ENCODE peak calls at places on chromosomes 12 and 14, in nine cellular contexts. S is Calu3; K is CD8-positive, alpha-beta T cell; L is fibroblast of pulmonary artery; H is Peyer's patch; O is omental fat pad; R is lower lobe of right lung; B is brain microvascular endothelial cell; M is OCI-LY7. F is an unnamed sample.

GRCh38 chr14:77355811-77356210 is 21.1 kb downstream of the TMED8 start:
- DNase-seq in S (no peak), K (no peak), L (no peak), H (no peak), O (no peak), R (no peak), B (no peak), M (no peak), F (no peak)

GRCh38 chr14:51562816-51563215 is 88.9 kb upstream of the FRMD6 start:
- DNase-seq in S (no peak), K (no peak), L (no peak), H (no peak), O (no peak), R (no peak), B (peak), M (no peak), F (no peak)

GRCh38 chr14:45051180-45051579 is 32.7 kb upstream of the PRPF39 start:
- DNase-seq in S (no peak), K (no peak), L (no peak), H (no peak), O (no peak), R (no peak), B (no peak), M (no peak), F (no peak)

GRCh38 chr14:55071870-55072640 is 20.6 kb downstream of the MAPK1IP1L start:
- DNase-seq in S (no peak), K (no peak), L (peak), H (no peak), O (no peak), R (no peak), B (peak), M (peak), F (peak)

GRCh38 chr14:43005807-43006206 is 1399.1 kb downstream of the LRFN5 start:
- DNase-seq in S (no peak), K (no peak), L (peak), H (no peak), O (no peak), R (no peak), B (no peak), M (no peak), F (no peak)

GRCh38 chr14:103499709-103500108 is 22.9 kb downstream of the CKB start:
- DNase-seq in S (no peak), K (no peak), L (no peak), H (no peak), O (no peak), R (no peak), B (no peak), M (no peak), F (no peak)

GRCh38 chr12:105378821-105379400 is 48.4 kb downstream of the C12orf75 start:
- DNase-seq in S (peak), K (no peak), L (peak), H (no peak), O (no peak), R (no peak), B (no peak), M (peak), F (no peak)

GRCh38 chr12:108237272-108237671 is 101.8 kb downstream of the CMKLR1 start:
- DNase-seq in S (no peak), K (no peak), L (no peak), H (no peak), O (no peak), R (no peak), B (no peak), M (no peak), F (no peak)

GRCh38 chr12:15180325-15180724 is 40.9 kb downstream of the RERG start:
- DNase-seq in S (no peak), K (no peak), L (no peak), H (no peak), O (no peak), R (no peak), B (no peak), M (no peak), F (no peak)

GRCh38 chr14:93163570-93163969 is 21.1 kb downstream of the MOAP1 start:
- DNase-seq in S (no peak), K (no peak), L (no peak), H (no peak), O (no peak), R (no peak), B (no peak), M (no peak), F (no peak)

GRCh38 chr14:72613196-72613974 is 280.5 kb downstream of the DPF3 start:
- DNase-seq in S (no peak), K (no peak), L (peak), H (no peak), O (peak), R (no peak), B (no peak), M (no peak), F (no peak)

GRCh38 chr12:2893007-2893406 is 2.3 kb downstream of the TULP3 start:
- DNase-seq in S (no peak), K (no peak), L (peak), H (no peak), O (no peak), R (no peak), B (peak), M (no peak), F (peak)

GRCh38 chr12:89082354-89082753 is 269.9 kb downstream of the DUSP6 start:
- DNase-seq in S (no peak), K (no peak), L (peak), H (no peak), O (no peak), R (no peak), B (no peak), M (no peak), F (no peak)

GRCh38 chr12:103887738-103888137 is 42.5 kb upstream of the HSP90B1 start:
- DNase-seq in S (no peak), K (no peak), L (no peak), H (no peak), O (no peak), R (no peak), B (no peak), M (no peak), F (no peak)

GRCh38 chr12:52455818-52456217 is 3.9 kb upstream of the KRT6B start:
- DNase-seq in S (no peak), K (no peak), L (peak), H (no peak), O (no peak), R (no peak), B (no peak), M (no peak), F (no peak)

GRCh38 chr12:125890983-125891382 is 825.7 kb downstream of the AACS start:
- DNase-seq in S (no peak), K (no peak), L (no peak), H (no peak), O (no peak), R (no peak), B (no peak), M (no peak), F (no peak)

GRCh38 chr12:46406352-46407027 is 33.9 kb upstream of the SLC38A2 start:
- DNase-seq in S (no peak), K (no peak), L (peak), H (no peak), O (no peak), R (no peak), B (peak), M (no peak), F (no peak)

GRCh38 chr14:46325157-46325556 is 326.4 kb downstream of the RPL10L start:
- DNase-seq in S (no peak), K (no peak), L (no peak), H (no peak), O (no peak), R (no peak), B (no peak), M (no peak), F (no peak)

GRCh38 chr14:20791199-20791996 is 10.3 kb downstream of the RNASE6 start:
- DNase-seq in S (no peak), K (no peak), L (no peak), H (no peak), O (no peak), R (no peak), B (no peak), M (no peak), F (no peak)

DNA sequence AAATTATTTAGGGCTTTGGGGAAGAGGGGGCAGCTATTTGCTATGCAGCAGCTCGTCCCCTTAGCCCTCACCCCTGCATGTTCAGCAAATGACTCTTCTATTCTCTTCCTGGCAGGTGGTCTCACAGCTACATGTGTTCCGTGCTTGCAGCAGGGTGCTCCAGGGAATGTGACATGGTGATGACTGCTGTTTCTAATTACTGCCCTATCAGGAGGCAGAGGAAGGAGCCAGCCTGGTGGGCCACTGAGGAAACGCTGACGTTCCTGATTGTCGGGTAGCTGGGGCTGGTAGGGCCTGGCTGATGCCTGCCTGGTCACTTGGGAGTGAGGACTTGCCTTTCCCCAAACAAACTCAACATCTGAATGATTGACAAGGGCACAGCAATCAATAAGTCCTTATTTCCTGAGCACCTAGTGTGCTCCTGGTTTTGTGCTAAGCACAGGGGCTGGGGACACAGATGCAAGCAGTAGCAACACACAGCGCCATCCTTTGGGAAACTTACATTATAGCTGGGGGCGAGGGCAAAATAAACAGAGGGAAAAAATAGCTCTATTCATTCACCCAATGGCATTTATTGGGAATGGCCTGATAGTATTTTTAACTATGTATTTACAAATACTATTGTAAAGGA is 377.8 kb downstream of the FUT8 start:
- DNase-seq in S (no peak), K (no peak), L (no peak), H (no peak), O (no peak), R (no peak), B (no peak), M (no peak), F (no peak)
- TF ChIP-seq CTCF in S (no peak), K (no peak), L (no peak), H (no peak), O (no peak), R (no peak), B (no peak), M (no peak), F (no peak)

DNA sequence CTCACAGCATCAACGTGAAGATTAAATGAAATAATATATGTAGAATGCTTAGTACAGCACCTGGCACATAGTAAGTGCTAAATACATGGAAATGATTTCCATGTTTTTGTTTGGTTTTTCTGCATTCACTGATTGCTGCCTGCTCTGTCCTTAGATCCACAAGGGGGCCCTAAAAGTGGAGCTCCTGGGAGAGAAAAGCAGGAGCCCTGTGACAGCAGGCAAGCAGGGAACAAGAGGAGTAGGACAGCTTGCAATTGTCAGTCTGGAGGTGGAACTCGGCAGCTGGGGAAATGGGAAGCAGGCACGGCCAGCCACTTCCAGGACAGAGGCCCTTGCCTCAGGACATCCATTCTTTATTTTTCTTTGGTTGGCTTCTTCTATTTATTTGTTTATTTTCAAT is 292.9 kb downstream of the BMP4 start:
- DNase-seq in S (peak), K (no peak), L (peak), H (no peak), O (no peak), R (no peak), B (peak), M (no peak), F (no peak)
- TF ChIP-seq CTCF in S (no peak), K (no peak), L (peak), H (no peak), O (no peak), R (no peak), B (peak), M (no peak), F (peak)

GRCh38 chr14:67722293-67722692 is 20.6 kb downstream of the RDH12 start:
- DNase-seq in S (no peak), K (no peak), L (peak), H (no peak), O (no peak), R (no peak), B (no peak), M (no peak), F (no peak)
- TF ChIP-seq CTCF in S (no peak), K (no peak), L (no peak), H (no peak), O (no peak), R (no peak), B (no peak), M (no peak), F (no peak)

DNA sequence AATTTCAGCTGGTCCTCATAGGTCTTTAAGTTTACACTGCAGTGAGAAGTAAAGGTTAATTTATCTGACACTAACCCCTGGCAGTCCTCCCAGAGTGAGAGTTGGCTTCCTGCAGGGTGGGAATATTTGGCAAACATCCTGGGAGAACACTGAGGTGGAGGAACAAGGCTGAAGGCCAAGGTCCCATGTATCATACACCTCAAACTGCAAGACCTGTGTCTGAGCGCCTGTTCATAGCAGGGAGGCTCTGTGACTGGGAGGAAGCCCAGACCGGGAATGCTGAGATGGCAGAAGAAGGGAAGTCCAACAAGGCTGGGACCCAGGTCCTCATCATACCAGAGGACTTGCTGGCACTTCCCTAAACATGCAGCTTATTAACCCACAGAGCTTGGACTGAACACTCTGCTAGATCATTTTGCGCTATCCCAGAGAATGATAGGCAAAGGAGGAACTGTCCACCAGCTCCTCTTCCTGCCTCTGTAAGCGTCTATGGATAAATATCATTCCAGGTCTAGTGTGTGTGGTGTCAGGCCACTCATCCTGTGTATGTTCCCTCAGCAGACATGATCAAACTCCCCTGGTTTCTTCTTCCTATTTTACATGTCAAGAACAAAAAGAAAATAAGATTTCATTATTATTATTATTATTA is 199.6 kb upstream of the CNOT2 start:
- DNase-seq in S (no peak), K (no peak), L (peak), H (no peak), O (no peak), R (no peak), B (no peak), M (no peak), F (no peak)
- TF ChIP-seq CTCF in S (no peak), K (no peak), L (no peak), H (no peak), O (no peak), R (no peak), B (no peak), M (no peak), F (no peak)